ENCODE peak calls at places on chromosomes 6 and 20, in eight cellular contexts. One of them, this sample, is unnamed. For H3K27me3 and H3K4me1, the result is how much of the 10 kb centered on the place peaks cover.

GRCh38 chr20:44069203-44069931 is 117.6 kb downstream of the JPH2 start:
- DNase-seq in small intestine: peak
- DNase-seq in pancreas: no peak
- DNase-seq in neural progenitor cell: no peak
- DNase-seq in CD8-positive, alpha-beta T cell: peak
- DNase-seq in PC-3: no peak
- DNase-seq in Peyer's patch: no peak
- DNase-seq in heart left ventricle: no peak
- DNase-seq in this sample: no peak

GRCh38 chr6:150705392-150705791 is 105.7 kb downstream of the PLEKHG1 start:
- DNase-seq in small intestine: no peak
- DNase-seq in pancreas: no peak
- DNase-seq in neural progenitor cell: no peak
- DNase-seq in CD8-positive, alpha-beta T cell: no peak
- DNase-seq in PC-3: no peak
- DNase-seq in Peyer's patch: no peak
- DNase-seq in heart left ventricle: no peak
- DNase-seq in this sample: no peak

GRCh38 chr20:19626896-19627295 is 131.2 kb upstream of the RIN2 start:
- DNase-seq in small intestine: no peak
- DNase-seq in pancreas: no peak
- DNase-seq in neural progenitor cell: no peak
- DNase-seq in CD8-positive, alpha-beta T cell: no peak
- DNase-seq in PC-3: peak
- DNase-seq in Peyer's patch: no peak
- DNase-seq in heart left ventricle: no peak
- DNase-seq in this sample: no peak

GRCh38 chr6:56803594-56803993 is 151.3 kb upstream of the BEND6 start:
- DNase-seq in small intestine: no peak
- DNase-seq in pancreas: no peak
- DNase-seq in neural progenitor cell: no peak
- DNase-seq in CD8-positive, alpha-beta T cell: no peak
- DNase-seq in PC-3: no peak
- DNase-seq in Peyer's patch: no peak
- DNase-seq in heart left ventricle: no peak
- DNase-seq in this sample: no peak

GRCh38 chr6:34246563-34247391 is 2.0 kb downstream of the SMIM29 start:
- DNase-seq in small intestine: no peak
- DNase-seq in pancreas: no peak
- DNase-seq in neural progenitor cell: peak
- DNase-seq in CD8-positive, alpha-beta T cell: peak
- DNase-seq in PC-3: peak
- DNase-seq in Peyer's patch: no peak
- DNase-seq in heart left ventricle: peak
- DNase-seq in this sample: peak

GRCh38 chr6:47156196-47156595 is 114.1 kb upstream of the ADGRF1 start:
- DNase-seq in small intestine: no peak
- DNase-seq in pancreas: no peak
- DNase-seq in neural progenitor cell: peak
- DNase-seq in CD8-positive, alpha-beta T cell: no peak
- DNase-seq in PC-3: no peak
- DNase-seq in Peyer's patch: no peak
- DNase-seq in heart left ventricle: no peak
- DNase-seq in this sample: no peak

GRCh38 chr6:87164004-87164403 is 8.6 kb downstream of the ZNF292 start:
- DNase-seq in small intestine: no peak
- DNase-seq in pancreas: no peak
- DNase-seq in neural progenitor cell: no peak
- DNase-seq in CD8-positive, alpha-beta T cell: no peak
- DNase-seq in PC-3: no peak
- DNase-seq in Peyer's patch: no peak
- DNase-seq in heart left ventricle: no peak
- DNase-seq in this sample: no peak

GRCh38 chr6:4208158-4208557 is 72.8 kb upstream of the ECI2 start:
- DNase-seq in small intestine: no peak
- DNase-seq in pancreas: no peak
- DNase-seq in neural progenitor cell: no peak
- DNase-seq in CD8-positive, alpha-beta T cell: no peak
- DNase-seq in PC-3: no peak
- DNase-seq in Peyer's patch: no peak
- DNase-seq in heart left ventricle: no peak
- DNase-seq in this sample: no peak

GRCh38 chr6:148523551-148523950 is 180.9 kb downstream of the SASH1 start:
- DNase-seq in small intestine: no peak
- DNase-seq in pancreas: no peak
- DNase-seq in neural progenitor cell: no peak
- DNase-seq in CD8-positive, alpha-beta T cell: no peak
- DNase-seq in PC-3: no peak
- DNase-seq in Peyer's patch: no peak
- DNase-seq in heart left ventricle: no peak
- DNase-seq in this sample: no peak

GRCh38 chr20:46430921-46431712 is 24.7 kb upstream of the ELMO2 start:
- DNase-seq in small intestine: no peak
- DNase-seq in pancreas: no peak
- DNase-seq in neural progenitor cell: peak
- DNase-seq in CD8-positive, alpha-beta T cell: no peak
- DNase-seq in PC-3: no peak
- DNase-seq in Peyer's patch: no peak
- DNase-seq in heart left ventricle: no peak
- DNase-seq in this sample: no peak

GRCh38 chr6:88922775-88923548 is 40.5 kb downstream of the RNGTT start:
- DNase-seq in small intestine: no peak
- DNase-seq in pancreas: no peak
- DNase-seq in neural progenitor cell: no peak
- DNase-seq in CD8-positive, alpha-beta T cell: no peak
- DNase-seq in PC-3: no peak
- DNase-seq in Peyer's patch: no peak
- DNase-seq in heart left ventricle: no peak
- DNase-seq in this sample: no peak

GRCh38 chr6:89944826-89945407 is 50.6 kb downstream of the GJA10 start:
- DNase-seq in small intestine: peak
- DNase-seq in pancreas: no peak
- DNase-seq in neural progenitor cell: no peak
- DNase-seq in CD8-positive, alpha-beta T cell: no peak
- DNase-seq in PC-3: peak
- DNase-seq in Peyer's patch: no peak
- DNase-seq in heart left ventricle: no peak
- DNase-seq in this sample: no peak

GRCh38 chr6:151425561-151425960 is 26.4 kb downstream of the RMND1 start:
- DNase-seq in small intestine: no peak
- DNase-seq in pancreas: no peak
- DNase-seq in neural progenitor cell: no peak
- DNase-seq in CD8-positive, alpha-beta T cell: no peak
- DNase-seq in PC-3: peak
- DNase-seq in Peyer's patch: peak
- DNase-seq in heart left ventricle: no peak
- DNase-seq in this sample: no peak

GRCh38 chr6:152093711-152094110 is 286.2 kb downstream of the ESR1 start:
- DNase-seq in small intestine: no peak
- DNase-seq in pancreas: no peak
- DNase-seq in neural progenitor cell: no peak
- DNase-seq in CD8-positive, alpha-beta T cell: no peak
- DNase-seq in PC-3: no peak
- DNase-seq in Peyer's patch: no peak
- DNase-seq in heart left ventricle: no peak
- DNase-seq in this sample: no peak

GRCh38 chr6:36956111-36956820 is 1.7 kb downstream of the PI16 start:
- DNase-seq in small intestine: peak
- DNase-seq in pancreas: peak
- DNase-seq in neural progenitor cell: no peak
- DNase-seq in CD8-positive, alpha-beta T cell: no peak
- DNase-seq in PC-3: peak
- DNase-seq in Peyer's patch: peak
- DNase-seq in heart left ventricle: no peak
- DNase-seq in this sample: no peak

GRCh38 chr20:33744773-33745385 is 13.1 kb downstream of the ZNF341 start:
- DNase-seq in small intestine: no peak
- DNase-seq in pancreas: no peak
- DNase-seq in neural progenitor cell: no peak
- DNase-seq in CD8-positive, alpha-beta T cell: no peak
- DNase-seq in PC-3: no peak
- DNase-seq in Peyer's patch: peak
- DNase-seq in heart left ventricle: no peak
- DNase-seq in this sample: no peak

GRCh38 chr20:33740189-33740588 is 8.4 kb downstream of the ZNF341 start:
- DNase-seq in small intestine: no peak
- DNase-seq in pancreas: no peak
- DNase-seq in neural progenitor cell: no peak
- DNase-seq in CD8-positive, alpha-beta T cell: no peak
- DNase-seq in PC-3: no peak
- DNase-seq in Peyer's patch: no peak
- DNase-seq in heart left ventricle: no peak
- DNase-seq in this sample: no peak

GRCh38 chr20:33744181-33744580 is 12.4 kb downstream of the ZNF341 start:
- DNase-seq in small intestine: no peak
- DNase-seq in pancreas: no peak
- DNase-seq in neural progenitor cell: no peak
- DNase-seq in CD8-positive, alpha-beta T cell: no peak
- DNase-seq in PC-3: no peak
- DNase-seq in Peyer's patch: no peak
- DNase-seq in heart left ventricle: no peak
- DNase-seq in this sample: no peak

GRCh38 chr20:33736962-33737361 is 5.2 kb downstream of the ZNF341 start:
- DNase-seq in small intestine: no peak
- DNase-seq in pancreas: no peak
- DNase-seq in neural progenitor cell: no peak
- DNase-seq in CD8-positive, alpha-beta T cell: no peak
- DNase-seq in PC-3: no peak
- DNase-seq in Peyer's patch: no peak
- DNase-seq in heart left ventricle: no peak
- DNase-seq in this sample: no peak

DNA sequence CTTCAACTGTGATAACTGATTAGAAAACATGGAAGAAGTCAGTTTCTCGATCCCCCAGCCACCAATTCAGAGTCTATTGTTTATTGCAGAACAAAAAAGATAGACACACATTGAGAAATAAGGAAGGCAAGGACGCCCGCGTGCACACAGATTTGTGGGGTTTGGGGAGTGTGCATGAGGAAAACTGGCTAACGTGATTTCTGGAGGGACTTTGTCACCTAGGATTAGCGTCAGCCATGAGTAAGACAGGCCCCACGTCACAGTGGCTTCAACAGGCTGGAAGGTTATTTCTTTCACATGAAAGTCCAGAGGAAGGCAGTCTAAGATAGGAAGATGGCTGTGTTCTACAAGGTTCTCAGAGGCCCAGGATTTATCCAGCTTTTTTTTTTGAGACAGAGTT is 7.7 kb downstream of the ZNF341 start:
- DNase-seq in small intestine: peak
- DNase-seq in pancreas: no peak
- DNase-seq in neural progenitor cell: no peak
- DNase-seq in CD8-positive, alpha-beta T cell: no peak
- DNase-seq in PC-3: no peak
- DNase-seq in Peyer's patch: no peak
- DNase-seq in heart left ventricle: no peak
- DNase-seq in this sample: no peak
- H3K27me3 ChIP-seq in small intestine: under half
- H3K27me3 ChIP-seq in pancreas: under half
- H3K27me3 ChIP-seq in neural progenitor cell: under half
- H3K27me3 ChIP-seq in CD8-positive, alpha-beta T cell: under half
- H3K27me3 ChIP-seq in PC-3: under half
- H3K27me3 ChIP-seq in Peyer's patch: under half
- H3K27me3 ChIP-seq in heart left ventricle: under half
- H3K27me3 ChIP-seq in this sample: under half

DNA sequence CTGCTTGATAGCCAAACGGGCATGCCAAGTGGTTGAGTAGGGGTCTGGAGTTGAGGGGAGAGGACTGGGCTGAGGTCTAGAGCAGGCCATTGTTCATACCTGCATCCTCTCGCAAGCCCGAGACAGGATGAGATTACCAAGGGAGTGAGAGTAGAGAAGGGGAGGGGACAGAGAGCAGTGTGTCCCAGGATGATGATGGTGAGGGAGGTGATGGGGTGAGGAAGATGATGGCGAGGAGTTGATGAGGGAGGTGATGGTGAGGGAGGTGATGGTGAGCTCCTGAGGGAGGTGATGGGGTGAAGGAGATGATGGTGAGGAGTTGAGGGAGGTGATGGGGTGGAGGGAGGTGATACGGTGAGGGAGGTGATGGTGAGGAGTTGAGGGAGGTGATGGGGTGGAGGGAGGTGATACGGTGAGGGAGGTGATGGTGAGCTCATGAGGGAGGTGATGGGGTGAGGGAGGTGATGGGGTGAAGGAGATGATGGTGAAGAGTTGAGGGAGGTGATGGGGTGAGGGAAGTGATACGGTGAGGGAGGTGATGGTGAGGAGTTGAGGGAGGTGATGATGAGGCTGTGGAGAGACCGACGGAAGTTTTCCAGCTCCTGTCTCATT is 6.4 kb downstream of the TMEM181 start:
- DNase-seq in small intestine: no peak
- DNase-seq in pancreas: no peak
- DNase-seq in neural progenitor cell: no peak
- DNase-seq in CD8-positive, alpha-beta T cell: no peak
- DNase-seq in PC-3: no peak
- DNase-seq in Peyer's patch: no peak
- DNase-seq in heart left ventricle: no peak
- DNase-seq in this sample: no peak
- H3K27ac ChIP-seq in small intestine: no peak
- H3K27ac ChIP-seq in pancreas: no peak
- H3K27ac ChIP-seq in neural progenitor cell: no peak
- H3K27ac ChIP-seq in CD8-positive, alpha-beta T cell: no peak
- H3K27ac ChIP-seq in PC-3: no peak
- H3K27ac ChIP-seq in Peyer's patch: no peak
- H3K27ac ChIP-seq in heart left ventricle: no peak
- H3K27ac ChIP-seq in this sample: no peak

GRCh38 chr6:35724471-35724870 is 12.4 kb upstream of the ARMC12 start:
- DNase-seq in small intestine: no peak
- DNase-seq in pancreas: no peak
- DNase-seq in neural progenitor cell: no peak
- DNase-seq in CD8-positive, alpha-beta T cell: no peak
- DNase-seq in PC-3: no peak
- DNase-seq in Peyer's patch: no peak
- DNase-seq in heart left ventricle: no peak
- DNase-seq in this sample: no peak
- H3K4me1 ChIP-seq in small intestine: under half
- H3K4me1 ChIP-seq in pancreas: under half
- H3K4me1 ChIP-seq in neural progenitor cell: half or more
- H3K4me1 ChIP-seq in CD8-positive, alpha-beta T cell: half or more
- H3K4me1 ChIP-seq in PC-3: under half
- H3K4me1 ChIP-seq in Peyer's patch: half or more
- H3K4me1 ChIP-seq in heart left ventricle: half or more
- H3K4me1 ChIP-seq in this sample: half or more

DNA sequence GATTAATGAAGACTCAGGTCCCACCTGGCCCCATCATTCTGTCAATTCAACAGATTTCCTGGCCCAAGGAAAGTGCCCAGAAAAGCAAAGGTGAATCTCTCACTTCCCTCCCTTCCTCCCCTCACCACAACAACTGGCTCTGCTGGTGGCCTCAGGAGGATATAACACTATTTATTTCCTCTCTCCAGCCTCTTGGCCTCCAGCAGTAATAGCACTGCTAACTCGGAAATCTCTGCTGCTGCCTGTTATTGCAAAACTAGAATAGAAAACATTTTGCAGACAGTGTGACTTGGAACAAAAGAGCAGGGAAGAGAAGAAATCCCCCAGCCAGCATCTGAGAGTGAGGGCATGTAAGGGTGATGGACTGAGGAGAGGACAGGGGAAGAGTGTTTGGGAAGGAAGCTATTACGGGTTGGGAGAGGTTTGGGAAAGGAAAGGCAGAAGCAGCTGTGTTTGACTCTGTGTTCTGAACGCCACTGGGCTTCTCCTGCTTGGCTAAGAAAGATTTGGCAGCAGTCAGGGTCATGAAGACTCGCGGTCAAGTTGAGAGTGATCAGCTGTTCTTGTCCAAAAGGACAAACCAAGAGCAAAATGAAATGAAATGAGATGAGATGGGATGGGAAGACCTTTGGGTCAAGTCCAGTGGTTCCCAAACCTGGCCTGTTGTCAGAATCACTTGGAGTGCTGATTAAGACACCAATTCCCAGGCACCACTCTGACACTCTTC is 81.0 kb upstream of the SNX9 start:
- DNase-seq in small intestine: no peak
- DNase-seq in pancreas: no peak
- DNase-seq in neural progenitor cell: no peak
- DNase-seq in CD8-positive, alpha-beta T cell: no peak
- DNase-seq in PC-3: no peak
- DNase-seq in Peyer's patch: no peak
- DNase-seq in heart left ventricle: peak
- DNase-seq in this sample: no peak
- H3K27me3 ChIP-seq in small intestine: under half
- H3K27me3 ChIP-seq in pancreas: under half
- H3K27me3 ChIP-seq in neural progenitor cell: under half
- H3K27me3 ChIP-seq in CD8-positive, alpha-beta T cell: under half
- H3K27me3 ChIP-seq in PC-3: under half
- H3K27me3 ChIP-seq in Peyer's patch: under half
- H3K27me3 ChIP-seq in heart left ventricle: under half
- H3K27me3 ChIP-seq in this sample: under half